ENCODE peak calls at places on chromosomes 16 and 17, in ten cellular contexts. N is suprapubic skin, E is sigmoid colon, A is psoas muscle, G is esophagus muscularis mucosa, J is transverse colon, P is pancreas, R is cardiac muscle cell, Q is uterus, S is Panc1. L is an unnamed sample.

GRCh38 chr16:58417035-58417434 is 24.8 kb downstream of the GINS3 start:
- DNase-seq in N (no peak), E (no peak), A (no peak), G (no peak), J (no peak), P (no peak), R (no peak), Q (no peak), S (no peak), L (no peak)

GRCh38 chr17:77345260-77345910 is 204.6 kb downstream of the SEC14L1 start:
- DNase-seq in N (no peak), E (peak), A (peak), G (peak), J (no peak), P (peak), R (no peak), Q (peak), S (no peak), L (peak)

GRCh38 chr16:84045001-84045817 is 2.6 kb upstream of the SLC38A8 start:
- DNase-seq in N (no peak), E (no peak), A (peak), G (no peak), J (no peak), P (no peak), R (no peak), Q (no peak), S (no peak), L (no peak)

GRCh38 chr16:31696968-31697743 is 169.5 kb downstream of the AHSP start:
- DNase-seq in N (no peak), E (no peak), A (no peak), G (peak), J (no peak), P (no peak), R (peak), Q (no peak), S (peak), L (no peak)

GRCh38 chr17:6554871-6555330 is 1.5 kb downstream of the PITPNM3 start:
- DNase-seq in N (no peak), E (no peak), A (no peak), G (no peak), J (peak), P (no peak), R (no peak), Q (no peak), S (no peak), L (no peak)

GRCh38 chr16:88839026-88839529 is 17.7 kb downstream of the GALNS start:
- DNase-seq in N (no peak), E (no peak), A (no peak), G (no peak), J (no peak), P (no peak), R (no peak), Q (no peak), S (no peak), L (no peak)

GRCh38 chr16:75043175-75043937 is 44.5 kb downstream of the ZNRF1 start:
- DNase-seq in N (no peak), E (no peak), A (no peak), G (no peak), J (no peak), P (no peak), R (peak), Q (no peak), S (no peak), L (no peak)

GRCh38 chr16:11232852-11233726 is 22.9 kb downstream of the SOCS1 start:
- DNase-seq in N (no peak), E (no peak), A (peak), G (no peak), J (peak), P (no peak), R (no peak), Q (no peak), S (no peak), L (peak)

GRCh38 chr16:74304164-74304834 is 7.7 kb downstream of the PSMD7 start:
- DNase-seq in N (no peak), E (no peak), A (no peak), G (no peak), J (no peak), P (no peak), R (peak), Q (no peak), S (no peak), L (no peak)

DNA sequence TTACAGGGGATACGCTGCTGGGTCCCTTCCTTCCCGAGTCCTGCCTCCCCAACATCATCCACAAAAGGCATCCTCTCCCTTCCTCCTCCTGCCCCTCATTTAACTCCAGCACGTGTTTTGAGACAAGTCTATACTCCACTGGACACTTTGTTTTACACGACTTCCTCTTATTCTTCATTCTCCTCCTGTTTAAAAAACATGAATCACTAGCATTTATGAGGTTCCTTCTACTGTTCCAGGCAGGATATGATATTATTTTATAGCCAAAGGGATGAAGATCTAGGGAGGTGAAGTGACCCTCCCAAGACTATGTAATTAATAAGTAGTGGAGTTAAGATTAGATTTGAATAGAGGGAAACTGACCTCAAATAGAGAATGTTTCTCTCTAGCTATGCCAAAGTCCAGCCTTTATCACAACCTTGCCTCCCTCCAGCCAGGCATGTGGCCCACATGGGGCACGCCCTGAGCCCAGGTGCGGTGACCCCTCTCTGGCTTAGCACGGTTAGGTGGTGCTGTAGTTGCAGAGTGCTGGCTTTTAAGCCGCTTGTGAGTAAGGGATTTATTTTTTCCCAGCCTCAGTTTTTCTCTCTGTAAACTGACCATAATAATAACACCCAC is 1.3 kb upstream of the HSD17B2 start:
- DNase-seq in N (no peak), E (no peak), A (no peak), G (no peak), J (peak), P (no peak), R (no peak), Q (no peak), S (no peak), L (no peak)
- H3K4me3 ChIP-seq in N (no peak), E (no peak), A (no peak), G (no peak), J (no peak), P (no peak), R (no peak), Q (no peak), S (no peak), L (no peak)

GRCh38 chr16:1701216-1701878 is 4.6 kb upstream of the MAPK8IP3 start:
- DNase-seq in N (no peak), E (no peak), A (no peak), G (no peak), J (no peak), P (no peak), R (no peak), Q (no peak), S (no peak), L (no peak)

GRCh38 chr16:1696863-1697262 is 9.1 kb upstream of the MAPK8IP3 start:
- DNase-seq in N (no peak), E (no peak), A (no peak), G (no peak), J (no peak), P (no peak), R (no peak), Q (no peak), S (no peak), L (no peak)

GRCh38 chr16:1700246-1700645 is 5.7 kb upstream of the MAPK8IP3 start:
- DNase-seq in N (no peak), E (no peak), A (no peak), G (no peak), J (no peak), P (no peak), R (no peak), Q (no peak), S (no peak), L (no peak)

DNA sequence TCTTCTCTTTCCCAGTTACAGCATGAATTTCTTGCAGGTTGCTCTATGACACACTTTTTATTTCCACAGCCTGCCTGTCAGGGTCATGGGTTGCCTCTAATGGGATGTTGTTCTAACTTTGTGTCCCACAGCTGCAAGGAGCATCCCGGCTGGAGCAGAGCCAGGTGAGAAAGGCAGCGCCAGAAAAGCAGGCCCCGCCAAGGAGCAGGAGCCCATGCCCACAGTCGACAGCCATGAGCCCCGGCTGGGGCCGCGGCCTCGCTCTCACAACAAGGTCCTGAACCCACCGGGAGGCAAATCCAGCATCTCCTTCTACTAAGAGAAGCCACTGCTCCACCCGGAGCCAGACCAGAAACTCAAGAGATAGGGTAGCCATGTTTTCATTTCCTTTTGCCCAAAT is 7.3 kb upstream of the MAPK8IP3 start:
- DNase-seq in N (no peak), E (no peak), A (no peak), G (no peak), J (no peak), P (no peak), R (no peak), Q (no peak), S (no peak), L (no peak)
- H3K4me3 ChIP-seq in N (no peak), E (no peak), A (no peak), G (no peak), J (no peak), P (no peak), R (no peak), Q (no peak), S (no peak), L (no peak)

GRCh38 chr16:55482056-55482455 is 3.1 kb downstream of the MMP2 start:
- DNase-seq in N (no peak), E (no peak), A (no peak), G (no peak), J (no peak), P (no peak), R (no peak), Q (no peak), S (no peak), L (no peak)
- H3K4me3 ChIP-seq in N (peak), E (no peak), A (no peak), G (peak), J (no peak), P (no peak), R (no peak), Q (no peak), S (no peak), L (peak)

GRCh38 chr17:8227238-8227581 is 16.8 kb upstream of the AURKB start:
- DNase-seq in N (no peak), E (no peak), A (no peak), G (no peak), J (no peak), P (no peak), R (no peak), Q (no peak), S (no peak), L (no peak)
- H3K4me3 ChIP-seq in N (peak), E (peak), A (peak), G (peak), J (no peak), P (no peak), R (peak), Q (no peak), S (peak), L (peak)

DNA sequence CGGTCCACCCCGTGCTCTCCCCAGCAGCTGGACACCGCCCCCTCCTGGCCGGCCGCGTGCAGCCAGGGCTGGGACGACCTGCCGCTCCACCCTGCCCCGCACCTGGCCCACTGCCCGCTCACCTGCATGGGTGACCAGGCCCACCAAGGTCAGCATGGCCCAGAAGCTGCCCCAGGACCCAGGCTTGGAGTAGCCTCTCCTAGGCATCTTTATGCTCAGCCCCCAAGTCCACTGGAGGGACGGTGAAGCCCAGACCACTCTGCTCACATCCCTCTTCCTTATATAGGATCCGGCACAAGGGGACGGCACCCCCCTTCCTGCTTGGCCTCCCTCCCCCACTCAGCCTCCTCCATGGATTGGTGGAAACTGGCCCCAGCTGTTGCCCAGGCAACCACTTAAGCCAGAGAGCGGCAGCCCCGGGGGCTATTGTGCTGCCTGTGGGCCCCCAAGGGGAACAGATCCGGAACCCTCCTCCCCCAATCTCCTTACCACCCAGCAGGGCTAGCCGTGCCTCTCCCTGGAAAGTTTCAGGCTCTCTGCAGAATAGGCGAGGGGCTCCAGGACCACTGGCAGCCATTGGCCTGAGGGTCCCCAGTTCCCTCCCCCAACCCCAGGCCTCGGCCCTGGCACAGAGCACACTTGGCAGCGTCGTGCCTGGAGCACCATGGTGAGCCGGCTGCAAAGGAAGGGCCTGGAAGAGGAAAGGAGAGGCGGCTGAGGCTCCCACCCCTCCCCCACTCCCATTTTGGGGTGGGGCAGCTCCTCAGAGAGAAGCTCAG is at the start of gene BTBD17:
- DNase-seq in N (no peak), E (no peak), A (peak), G (no peak), J (peak), P (peak), R (peak), Q (peak), S (no peak), L (no peak)
- H3K4me3 ChIP-seq in N (no peak), E (no peak), A (no peak), G (no peak), J (no peak), P (no peak), R (no peak), Q (no peak), S (no peak), L (no peak)

GRCh38 chr16:48246066-48246465 is 1.3 kb downstream of the ABCC11 start:
- DNase-seq in N (no peak), E (no peak), A (no peak), G (no peak), J (no peak), P (no peak), R (peak), Q (no peak), S (no peak), L (no peak)
- H3K4me3 ChIP-seq in N (peak), E (no peak), A (peak), G (peak), J (no peak), P (no peak), R (no peak), Q (no peak), S (no peak), L (peak)

GRCh38 chr16:1466054-1466453 is 8.8 kb downstream of the CLCN7 start:
- DNase-seq in N (no peak), E (no peak), A (no peak), G (no peak), J (no peak), P (no peak), R (no peak), Q (no peak), S (no peak), L (no peak)

GRCh38 chr16:1466968-1467521 is 7.8 kb downstream of the CLCN7 start:
- DNase-seq in N (no peak), E (no peak), A (no peak), G (no peak), J (no peak), P (no peak), R (no peak), Q (no peak), S (no peak), L (no peak)

GRCh38 chr16:1469693-1470201 is 5.1 kb downstream of the CLCN7 start:
- DNase-seq in N (no peak), E (no peak), A (no peak), G (no peak), J (no peak), P (no peak), R (no peak), Q (no peak), S (no peak), L (no peak)

GRCh38 chr16:1470543-1471251 is 4.1 kb downstream of the CLCN7 start:
- DNase-seq in N (no peak), E (no peak), A (no peak), G (no peak), J (peak), P (no peak), R (peak), Q (no peak), S (no peak), L (no peak)

GRCh38 chr16:1468456-1468855 is 6.4 kb downstream of the CLCN7 start:
- DNase-seq in N (no peak), E (no peak), A (no peak), G (no peak), J (no peak), P (no peak), R (no peak), Q (no peak), S (no peak), L (no peak)
- H3K4me3 ChIP-seq in N (no peak), E (no peak), A (no peak), G (no peak), J (no peak), P (no peak), R (no peak), Q (no peak), S (no peak), L (no peak)

GRCh38 chr17:512311-512710 is 159.7 kb upstream of the RPH3AL start:
- DNase-seq in N (no peak), E (no peak), A (no peak), G (no peak), J (no peak), P (no peak), R (no peak), Q (no peak), S (no peak), L (no peak)

GRCh38 chr17:510223-510917 is 157.8 kb upstream of the RPH3AL start:
- DNase-seq in N (no peak), E (no peak), A (no peak), G (no peak), J (no peak), P (no peak), R (no peak), Q (peak), S (no peak), L (no peak)

GRCh38 chr17:511001-511690 is 158.5 kb upstream of the RPH3AL start:
- DNase-seq in N (no peak), E (peak), A (no peak), G (no peak), J (no peak), P (no peak), R (peak), Q (peak), S (no peak), L (no peak)

GRCh38 chr17:512926-513325 is 160.3 kb upstream of the RPH3AL start:
- DNase-seq in N (no peak), E (peak), A (no peak), G (no peak), J (no peak), P (no peak), R (peak), Q (peak), S (no peak), L (no peak)

GRCh38 chr17:511833-512251 is 159.2 kb upstream of the RPH3AL start:
- DNase-seq in N (no peak), E (no peak), A (no peak), G (no peak), J (no peak), P (no peak), R (no peak), Q (peak), S (no peak), L (no peak)
- H3K4me3 ChIP-seq in N (peak), E (peak), A (peak), G (peak), J (no peak), P (no peak), R (no peak), Q (no peak), S (no peak), L (no peak)

L was measured in ascending aorta.